ENCODE peak calls at places on chromosome 19, in nine cellular contexts. I is GM12878, H is ovary, O is sigmoid colon, Z is IMR-90, D is A549, P is suprapubic skin, G is upper lobe of left lung, T is body of pancreas. F is an unnamed sample.
A peak's percentile ranks its signal among the peaks of the same experiment; 100 is the strongest.

GRCh38 chr19:16660763-16661479 is at the start of gene TMEM38A:
- DNase-seq in D (no peak), O (peak; percentile 71), I (no peak), Z (no peak), T (peak; percentile 66), P (peak; percentile 74), G (peak; percentile 71), H (peak; percentile 58), F (peak; percentile 32)

GRCh38 chr19:6890938-6891337 is 3.6 kb downstream of the ADGRE1 start:
- DNase-seq in P (no peak), I (no peak), D (no peak), Z (no peak), G (no peak), O (no peak), H (no peak), T (no peak), F (no peak)

GRCh38 chr19:35269425-35270117 is 809 bp downstream of the USF2 start:
- DNase-seq in I (peak; percentile 51), P (peak; percentile 89), G (peak; percentile 91), D (peak; percentile 92), Z (peak; percentile 75), T (peak; percentile 92), O (peak; percentile 92), H (peak; percentile 92), F (peak; percentile 81)

GRCh38 chr19:2176336-2176994 is 12.7 kb downstream of the DOT1L start:
- DNase-seq in G (peak; percentile 81), Z (no peak), T (no peak), H (no peak), I (no peak), O (no peak), D (no peak), P (no peak), F (no peak)

GRCh38 chr19:28511655-28512054 is 701.3 kb downstream of the UQCRFS1 start:
- DNase-seq in T (no peak), H (no peak), I (no peak), P (no peak), O (no peak), G (no peak), D (no peak), Z (no peak), F (no peak)

GRCh38 chr19:29836409-29836825 is 24.6 kb downstream of the CCNE1 start:
- DNase-seq in G (no peak), O (no peak), T (no peak), Z (no peak), H (no peak), D (no peak), P (no peak), I (peak; percentile 86), F (peak; percentile 57)

GRCh38 chr19:15381429-15381828 is 1.8 kb upstream of the AKAP8 start:
- DNase-seq in H (no peak), Z (no peak), G (no peak), O (no peak), P (no peak), D (no peak), T (no peak), I (no peak), F (no peak)

GRCh38 chr19:13849991-13850909 is 26.7 kb upstream of the NANOS3 start:
- DNase-seq in H (peak; percentile 92), P (peak; percentile 88), G (peak; percentile 87), O (peak; percentile 93), Z (peak; percentile 71), T (peak; percentile 92), D (no peak), I (no peak), F (peak; percentile 65)

GRCh38 chr19:8050274-8051096 is 2.1 kb upstream of the CCL25 start:
- DNase-seq in I (peak; percentile 91), P (peak; percentile 87), Z (peak; percentile 55), O (peak; percentile 84), G (peak; percentile 94), H (peak; percentile 62), T (peak; percentile 77), D (peak; percentile 75), F (peak; percentile 89)

GRCh38 chr19:2333807-2334211 is 5.3 kb downstream of the SPPL2B start:
- DNase-seq in T (no peak), I (no peak), D (no peak), H (no peak), G (no peak), Z (no peak), P (no peak), O (no peak), F (no peak)

GRCh38 chr19:21626924-21627697 is 121.7 kb downstream of the ZNF429 start:
- DNase-seq in T (no peak), O (no peak), G (no peak), I (no peak), Z (no peak), H (no peak), P (no peak), D (no peak), F (no peak)

GRCh38 chr19:17479325-17479791 is 9.0 kb downstream of the SLC27A1 start:
- DNase-seq in P (no peak), Z (peak; percentile 76), O (no peak), H (no peak), I (no peak), D (no peak), G (no peak), T (no peak), F (no peak)

GRCh38 chr19:11195169-11195568 is 2.2 kb downstream of the KANK2 start:
- DNase-seq in H (peak; percentile 60), D (no peak), P (no peak), O (peak; percentile 78), I (no peak), G (no peak), T (no peak), Z (peak; percentile 17), F (no peak)

GRCh38 chr19:15680478-15680877 is 7.6 kb downstream of the CYP4F12 start:
- DNase-seq in T (no peak), Z (no peak), I (no peak), D (no peak), H (no peak), O (no peak), G (no peak), P (no peak), F (no peak)

GRCh38 chr19:13611596-13611995 is 105.3 kb upstream of the CACNA1A start:
- DNase-seq in P (no peak), O (no peak), G (no peak), H (no peak), D (no peak), I (no peak), Z (no peak), T (no peak), F (no peak)

GRCh38 chr19:49739098-49739497 is 24.0 kb downstream of the TSKS start:
- DNase-seq in T (no peak), O (no peak), H (no peak), P (no peak), G (no peak), I (no peak), D (no peak), Z (no peak), F (no peak)

GRCh38 chr19:34712606-34713261 is 21.3 kb upstream of the ZNF181 start:
- DNase-seq in H (no peak), P (no peak), T (peak; percentile 67), I (peak; percentile 23), O (no peak), G (peak; percentile 64), Z (peak; percentile 82), D (peak; percentile 77), F (no peak)

GRCh38 chr19:1904385-1905070 is 671 bp upstream of the ADAT3 start:
- DNase-seq in P (no peak), O (no peak), G (peak; percentile 90), Z (no peak), T (peak; percentile 87), D (no peak), I (peak; percentile 86), H (no peak), F (no peak)

GRCh38 chr19:40283414-40284250 is 1.5 kb downstream of the AKT2 start:
- DNase-seq in D (no peak), P (no peak), G (no peak), O (peak; percentile 58), T (peak; percentile 77), Z (peak; percentile 19), I (no peak), H (no peak), F (no peak)
- TF ChIP-seq POLR2A in D (no peak), P (no peak), G (no peak), O (no peak), T (peak; percentile 62), Z (no peak), I (no peak), H (no peak), F (no peak)

GRCh38 chr19:3700242-3701032 is at the start of gene PIP5K1C:
- DNase-seq in T (peak; percentile 93), H (peak; percentile 93), Z (peak; percentile 78), D (peak; percentile 33), P (peak; percentile 91), I (peak; percentile 47), G (peak; percentile 94), O (peak; percentile 94), F (peak; percentile 98)

GRCh38 chr19:3698386-3698950 is 1.8 kb downstream of the PIP5K1C start:
- DNase-seq in Z (peak; percentile 28), D (no peak), H (no peak), P (no peak), I (no peak), T (no peak), G (no peak), O (no peak), F (no peak)

GRCh38 chr19:3697671-3698385 is 2.4 kb downstream of the PIP5K1C start:
- DNase-seq in Z (no peak), H (no peak), G (no peak), T (no peak), O (no peak), P (peak; percentile 60), D (no peak), I (no peak), F (no peak)

GRCh38 chr19:3699741-3700241 is 477 bp downstream of the PIP5K1C start:
- DNase-seq in Z (no peak), H (no peak), O (no peak), D (no peak), T (no peak), P (peak; percentile 69), G (no peak), I (no peak), F (no peak)

GRCh38 chr19:3699071-3699740 is 1.1 kb downstream of the PIP5K1C start:
- DNase-seq in P (peak; percentile 80), Z (peak; percentile 34), O (peak; percentile 89), D (no peak), T (peak; percentile 52), H (no peak), G (peak; percentile 47), I (no peak), F (peak; percentile 66)
- TF ChIP-seq POLR2A in P (no peak), Z (no peak), O (peak; percentile 54), D (no peak), T (peak; percentile 32), H (no peak), G (no peak), I (peak; percentile 10), F (no peak)

DNA sequence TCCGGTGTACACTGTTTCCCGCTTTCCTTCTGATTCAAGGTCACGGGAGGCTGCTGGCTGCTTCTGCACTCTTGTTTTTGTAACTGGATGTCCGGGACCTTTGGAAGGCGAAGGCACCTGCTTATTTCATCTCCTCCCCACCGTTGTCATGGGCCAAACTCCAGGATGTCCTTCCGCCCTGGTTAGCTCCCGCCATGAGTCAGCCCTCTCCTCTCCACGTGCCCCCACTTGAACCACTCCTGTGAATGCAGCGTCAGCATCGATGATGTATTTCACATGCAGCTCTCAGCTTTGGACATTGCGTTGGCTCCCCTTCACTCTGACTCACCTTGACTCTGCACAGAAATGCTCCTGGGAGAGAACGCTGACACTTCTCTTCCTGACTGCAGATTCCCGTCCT is 5.5 kb upstream of the GALP start:
- DNase-seq in P (no peak), D (no peak), T (peak; percentile 74), I (no peak), G (peak; percentile 87), O (no peak), H (no peak), Z (peak; percentile 43), F (no peak)
- TF ChIP-seq POLR2A in P (no peak), D (no peak), T (no peak), I (no peak), G (no peak), O (no peak), H (no peak), Z (no peak), F (no peak)

GRCh38 chr19:46924874-46925547 is 64.2 kb downstream of the ARHGAP35 start:
- DNase-seq in P (no peak), O (no peak), H (no peak), D (peak; percentile 40), Z (no peak), G (peak; percentile 33), T (peak; percentile 8), I (no peak), F (peak; percentile 30)
- TF ChIP-seq POLR2A in P (no peak), O (no peak), H (no peak), D (no peak), Z (no peak), G (no peak), T (no peak), I (no peak), F (no peak)

F was measured in GM12891.